ENCODE peak calls at places on chromosome 2, in five cellular contexts. One of them, this sample, is unnamed.

GRCh38 chr2:79670198-79670597 is 157.3 kb downstream of the CTNNA2 start:
- DNase-seq in tibial artery: no peak
- DNase-seq in pancreas: no peak
- DNase-seq in A549: peak
- DNase-seq in kidney: peak
- DNase-seq in this sample: no peak

GRCh38 chr2:223865124-223865523 is 27.7 kb upstream of the AP1S3 start:
- DNase-seq in tibial artery: no peak
- DNase-seq in pancreas: no peak
- DNase-seq in A549: no peak
- DNase-seq in kidney: no peak
- DNase-seq in this sample: no peak

GRCh38 chr2:10162586-10163497 is 40.3 kb downstream of the RRM2 start:
- DNase-seq in tibial artery: no peak
- DNase-seq in pancreas: no peak
- DNase-seq in A549: no peak
- DNase-seq in kidney: peak
- DNase-seq in this sample: no peak

GRCh38 chr2:102304711-102305591 is 6.4 kb upstream of the IL1RL1 start:
- DNase-seq in tibial artery: no peak
- DNase-seq in pancreas: no peak
- DNase-seq in A549: no peak
- DNase-seq in kidney: no peak
- DNase-seq in this sample: no peak

GRCh38 chr2:47778698-47779415 is 4.1 kb upstream of the MSH6 start:
- DNase-seq in tibial artery: no peak
- DNase-seq in pancreas: no peak
- DNase-seq in A549: no peak
- DNase-seq in kidney: no peak
- DNase-seq in this sample: no peak

GRCh38 chr2:166081131-166081632 is 46.6 kb downstream of the SCN1A start:
- DNase-seq in tibial artery: no peak
- DNase-seq in pancreas: no peak
- DNase-seq in A549: no peak
- DNase-seq in kidney: no peak
- DNase-seq in this sample: no peak

GRCh38 chr2:124533226-124533954 is 508.3 kb downstream of the CNTNAP5 start:
- DNase-seq in tibial artery: no peak
- DNase-seq in pancreas: no peak
- DNase-seq in A549: no peak
- DNase-seq in kidney: no peak
- DNase-seq in this sample: no peak

GRCh38 chr2:103145739-103146138 is 383.9 kb downstream of the TMEM182 start:
- DNase-seq in tibial artery: no peak
- DNase-seq in pancreas: no peak
- DNase-seq in A549: no peak
- DNase-seq in kidney: no peak
- DNase-seq in this sample: no peak

GRCh38 chr2:65835106-65835505 is 402.7 kb upstream of the SPRED2 start:
- DNase-seq in tibial artery: no peak
- DNase-seq in pancreas: no peak
- DNase-seq in A549: no peak
- DNase-seq in kidney: no peak
- DNase-seq in this sample: no peak

DNA sequence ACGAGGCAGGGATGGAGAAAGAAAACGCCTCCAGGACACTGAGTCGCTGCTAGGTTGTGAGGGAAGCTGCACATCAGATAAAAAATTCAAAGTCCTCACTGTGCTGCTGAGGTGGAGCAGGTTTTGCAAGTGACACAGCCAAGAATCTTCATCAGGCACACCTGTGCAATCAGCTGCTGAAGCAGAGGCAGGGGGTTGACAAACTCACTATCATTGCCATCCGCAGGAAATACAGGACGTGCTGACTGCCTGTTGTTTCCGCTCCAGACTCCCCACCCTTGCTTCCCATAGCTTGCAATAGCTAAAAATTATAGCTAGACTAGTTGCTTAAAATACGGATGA is 147.7 kb upstream of the FHL2 start:
- DNase-seq in tibial artery: no peak
- DNase-seq in pancreas: no peak
- DNase-seq in A549: no peak
- DNase-seq in kidney: no peak
- DNase-seq in this sample: no peak
- H3K4me3 ChIP-seq in tibial artery: no peak
- H3K4me3 ChIP-seq in pancreas: no peak
- H3K4me3 ChIP-seq in A549: no peak
- H3K4me3 ChIP-seq in kidney: no peak
- H3K4me3 ChIP-seq in this sample: no peak

GRCh38 chr2:168136392-168136977 is 110.9 kb downstream of the STK39 start:
- DNase-seq in tibial artery: no peak
- DNase-seq in pancreas: no peak
- DNase-seq in A549: peak
- DNase-seq in kidney: no peak
- DNase-seq in this sample: no peak
- H3K4me3 ChIP-seq in tibial artery: no peak
- H3K4me3 ChIP-seq in pancreas: no peak
- H3K4me3 ChIP-seq in A549: no peak
- H3K4me3 ChIP-seq in kidney: no peak
- H3K4me3 ChIP-seq in this sample: no peak

DNA sequence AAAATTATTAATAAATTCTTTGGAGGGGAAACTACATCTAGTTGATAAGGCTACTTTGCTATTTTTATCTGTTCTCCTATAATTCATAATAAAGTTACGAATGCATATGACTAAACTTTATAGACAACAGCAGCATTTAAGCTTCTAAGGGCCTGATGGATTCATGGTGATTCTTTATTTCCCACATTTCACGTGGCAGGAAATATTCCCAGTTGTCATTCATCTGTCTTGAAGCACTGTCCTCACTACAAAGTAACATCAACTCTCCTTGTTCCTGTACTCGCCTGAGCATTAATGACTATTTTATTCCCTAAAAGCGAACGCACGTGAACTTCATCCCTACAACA is 2.6 kb downstream of the SATB2 start:
- DNase-seq in tibial artery: no peak
- DNase-seq in pancreas: no peak
- DNase-seq in A549: no peak
- DNase-seq in kidney: no peak
- DNase-seq in this sample: no peak
- H3K4me3 ChIP-seq in tibial artery: no peak
- H3K4me3 ChIP-seq in pancreas: no peak
- H3K4me3 ChIP-seq in A549: peak
- H3K4me3 ChIP-seq in kidney: no peak
- H3K4me3 ChIP-seq in this sample: no peak

GRCh38 chr2:6557737-6558136 is 308.0 kb downstream of the CMPK2 start:
- DNase-seq in tibial artery: no peak
- DNase-seq in pancreas: no peak
- DNase-seq in A549: no peak
- DNase-seq in kidney: no peak
- DNase-seq in this sample: no peak
- H3K4me3 ChIP-seq in tibial artery: no peak
- H3K4me3 ChIP-seq in pancreas: no peak
- H3K4me3 ChIP-seq in A549: no peak
- H3K4me3 ChIP-seq in kidney: no peak
- H3K4me3 ChIP-seq in this sample: no peak

DNA sequence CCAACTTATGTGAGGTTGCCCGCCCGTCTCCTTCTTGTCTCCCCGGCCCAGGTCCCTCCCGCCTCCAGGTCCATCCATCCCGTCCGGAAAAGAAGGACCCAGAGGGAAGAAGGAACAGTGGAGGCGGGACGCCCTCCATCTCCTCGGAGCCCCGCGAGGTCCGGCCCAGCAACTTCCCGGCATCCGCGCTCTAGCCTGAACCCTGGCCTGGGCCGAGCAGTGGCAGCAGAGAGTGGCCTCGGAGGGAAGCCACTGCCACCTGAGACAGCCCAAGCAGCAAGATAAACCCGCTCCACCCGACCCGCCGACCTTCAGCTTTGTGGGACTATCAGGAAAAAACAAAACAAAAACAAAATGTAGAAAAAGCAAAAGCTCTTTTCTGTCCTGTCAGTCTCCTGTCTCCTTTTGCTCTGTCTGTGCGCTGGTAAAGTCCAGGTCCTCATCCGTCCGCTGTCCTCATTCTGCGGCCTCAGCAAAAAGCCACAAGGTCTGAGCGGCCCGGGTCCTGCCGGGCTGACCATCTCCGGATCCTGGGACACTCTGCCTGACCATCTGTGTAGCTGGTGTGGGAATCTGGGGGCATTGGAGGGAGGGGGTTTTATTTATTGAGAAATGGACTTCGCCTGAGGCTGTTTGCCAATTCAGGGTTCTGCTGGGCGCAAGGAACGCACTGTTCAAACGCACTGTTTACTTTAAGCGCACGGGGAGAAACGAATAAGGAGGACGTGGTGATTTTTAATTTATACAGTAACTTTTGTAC is 3.1 kb downstream of the DLX1 start:
- DNase-seq in tibial artery: no peak
- DNase-seq in pancreas: no peak
- DNase-seq in A549: no peak
- DNase-seq in kidney: peak
- DNase-seq in this sample: no peak
- H3K4me3 ChIP-seq in tibial artery: no peak
- H3K4me3 ChIP-seq in pancreas: no peak
- H3K4me3 ChIP-seq in A549: no peak
- H3K4me3 ChIP-seq in kidney: no peak
- H3K4me3 ChIP-seq in this sample: no peak

DNA sequence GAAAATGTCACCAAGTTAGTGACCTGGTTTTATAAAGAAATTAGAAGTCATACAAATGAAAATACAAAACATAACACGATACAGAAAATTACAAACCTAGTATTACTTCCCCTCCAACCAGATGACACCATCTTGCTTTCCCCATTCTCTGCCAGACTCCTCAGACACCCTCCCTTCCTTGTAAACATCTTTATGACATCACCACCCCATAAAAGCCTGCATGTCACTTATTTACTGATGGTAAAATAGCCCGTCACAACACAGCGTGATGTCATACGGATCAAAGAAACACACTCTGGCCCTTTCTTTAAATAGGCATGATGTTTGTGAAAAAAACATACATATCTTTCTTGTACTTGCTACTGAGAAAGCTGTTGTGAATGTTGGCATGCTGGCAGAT is 254.8 kb upstream of the SOX11 start:
- DNase-seq in tibial artery: no peak
- DNase-seq in pancreas: no peak
- DNase-seq in A549: no peak
- DNase-seq in kidney: no peak
- DNase-seq in this sample: no peak
- H3K4me3 ChIP-seq in tibial artery: no peak
- H3K4me3 ChIP-seq in pancreas: no peak
- H3K4me3 ChIP-seq in A549: no peak
- H3K4me3 ChIP-seq in kidney: no peak
- H3K4me3 ChIP-seq in this sample: no peak

GRCh38 chr2:85699325-85699724 is 5.2 kb downstream of the GNLY start:
- DNase-seq in tibial artery: peak
- DNase-seq in pancreas: no peak
- DNase-seq in A549: no peak
- DNase-seq in kidney: no peak
- DNase-seq in this sample: no peak

GRCh38 chr2:85697716-85698115 is 3.6 kb downstream of the GNLY start:
- DNase-seq in tibial artery: no peak
- DNase-seq in pancreas: no peak
- DNase-seq in A549: no peak
- DNase-seq in kidney: no peak
- DNase-seq in this sample: no peak

GRCh38 chr2:85698880-85699254 is 4.7 kb downstream of the GNLY start:
- DNase-seq in tibial artery: peak
- DNase-seq in pancreas: no peak
- DNase-seq in A549: no peak
- DNase-seq in kidney: no peak
- DNase-seq in this sample: no peak

GRCh38 chr2:85697096-85697495 is 2.9 kb downstream of the GNLY start:
- DNase-seq in tibial artery: peak
- DNase-seq in pancreas: no peak
- DNase-seq in A549: no peak
- DNase-seq in kidney: no peak
- DNase-seq in this sample: no peak

DNA sequence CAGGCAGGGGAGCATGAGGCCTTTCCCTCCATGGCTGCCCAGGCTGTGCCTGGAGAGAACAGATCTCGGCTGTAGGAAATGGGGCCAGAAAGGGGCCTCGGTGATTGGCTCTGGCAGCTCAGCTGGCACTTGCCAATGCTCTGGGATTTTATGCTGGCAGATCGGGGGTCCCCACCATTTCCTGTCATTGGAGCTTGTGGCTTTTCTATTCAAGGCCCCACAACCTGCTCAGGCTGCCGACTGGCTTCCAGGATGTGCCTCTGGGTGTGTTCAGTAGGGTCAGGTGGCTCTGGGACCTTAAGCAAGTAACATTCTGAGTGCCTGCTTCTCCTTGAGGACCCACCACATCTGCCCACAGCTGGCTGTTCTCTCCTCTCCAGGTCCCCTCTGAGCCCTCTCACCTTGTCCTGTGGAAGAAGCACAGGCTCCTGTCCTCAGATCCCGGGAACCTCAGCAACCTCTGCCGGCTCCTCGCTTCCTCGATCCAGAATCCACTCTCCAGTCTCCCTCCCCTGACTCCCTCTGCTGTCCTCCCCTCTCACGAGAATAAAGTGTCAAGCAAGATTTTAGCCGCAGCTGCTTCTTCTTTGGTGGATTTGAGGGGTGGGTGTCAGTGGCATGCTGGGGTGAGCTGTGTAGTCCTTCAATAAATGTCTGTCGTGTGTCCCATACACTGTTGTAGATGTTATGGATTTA is 4.2 kb downstream of the GNLY start:
- DNase-seq in tibial artery: peak
- DNase-seq in pancreas: no peak
- DNase-seq in A549: no peak
- DNase-seq in kidney: no peak
- DNase-seq in this sample: no peak
- H3K4me3 ChIP-seq in tibial artery: no peak
- H3K4me3 ChIP-seq in pancreas: no peak
- H3K4me3 ChIP-seq in A549: no peak
- H3K4me3 ChIP-seq in kidney: no peak
- H3K4me3 ChIP-seq in this sample: no peak

GRCh38 chr2:27584597-27584996 is 1.8 kb downstream of the ZNF512 start:
- DNase-seq in tibial artery: no peak
- DNase-seq in pancreas: no peak
- DNase-seq in A549: no peak
- DNase-seq in kidney: no peak
- DNase-seq in this sample: no peak
- H3K4me3 ChIP-seq in tibial artery: no peak
- H3K4me3 ChIP-seq in pancreas: no peak
- H3K4me3 ChIP-seq in A549: peak
- H3K4me3 ChIP-seq in kidney: peak
- H3K4me3 ChIP-seq in this sample: peak

GRCh38 chr2:210477496-210477895 is 937 bp upstream of the LANCL1 start:
- DNase-seq in tibial artery: no peak
- DNase-seq in pancreas: no peak
- DNase-seq in A549: peak
- DNase-seq in kidney: no peak
- DNase-seq in this sample: no peak
- H3K4me3 ChIP-seq in tibial artery: peak
- H3K4me3 ChIP-seq in pancreas: no peak
- H3K4me3 ChIP-seq in A549: peak
- H3K4me3 ChIP-seq in kidney: no peak
- H3K4me3 ChIP-seq in this sample: peak

DNA sequence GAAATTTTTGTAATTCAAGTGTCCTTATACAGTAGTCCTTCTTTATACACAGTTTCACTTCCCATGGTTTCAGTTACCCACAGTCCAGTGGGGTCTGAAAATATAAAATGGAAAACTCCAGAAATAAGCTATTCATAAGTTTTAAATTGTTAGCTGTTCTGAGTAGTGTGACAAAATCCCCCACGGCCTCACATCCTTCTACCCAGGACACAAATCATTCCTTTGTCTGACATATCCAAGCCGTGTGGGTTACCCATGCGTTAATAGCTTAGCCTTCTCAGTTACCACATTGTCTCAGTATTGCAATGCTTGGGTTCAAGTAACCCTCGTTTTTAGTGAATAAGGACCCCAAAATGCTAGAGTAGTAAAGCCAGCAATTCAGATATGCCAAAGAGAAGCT is 662.0 kb upstream of the CNTNAP5 start:
- DNase-seq in tibial artery: no peak
- DNase-seq in pancreas: no peak
- DNase-seq in A549: no peak
- DNase-seq in kidney: no peak
- DNase-seq in this sample: no peak
- H3K4me3 ChIP-seq in tibial artery: no peak
- H3K4me3 ChIP-seq in pancreas: no peak
- H3K4me3 ChIP-seq in A549: no peak
- H3K4me3 ChIP-seq in kidney: no peak
- H3K4me3 ChIP-seq in this sample: no peak